ENCODE peak calls at places on chromosomes 11 and 22, in five cellular contexts. W is NCI-H460, L is aorta, N is Calu3, I is MCF 10A. T is an unnamed sample.

GRCh38 chr11:125346565-125347260 is 149.4 kb downstream of the FEZ1 start:
- DNase-seq in W (no peak), L (peak), N (no peak), I (no peak), T (peak)

GRCh38 chr11:82634091-82634490 is 99.6 kb downstream of the FAM181B start:
- DNase-seq in W (no peak), L (no peak), N (no peak), I (peak), T (no peak)

GRCh38 chr22:21938071-21938822 is 14.4 kb downstream of the PPM1F start:
- DNase-seq in W (peak), L (peak), N (peak), I (peak), T (peak)

GRCh38 chr11:112975493-112975892 is 14.3 kb downstream of the NCAM1 start:
- DNase-seq in W (no peak), L (no peak), N (no peak), I (no peak), T (no peak)

GRCh38 chr11:19767691-19768151 is 55.1 kb downstream of the NAV2 start:
- DNase-seq in W (no peak), L (no peak), N (no peak), I (no peak), T (no peak)

GRCh38 chr11:18375941-18376340 is 18.4 kb upstream of the LDHA start:
- DNase-seq in W (no peak), L (no peak), N (no peak), I (no peak), T (no peak)

GRCh38 chr11:74678041-74678440 is 53.2 kb downstream of the CHRDL2 start:
- DNase-seq in W (no peak), L (no peak), N (no peak), I (no peak), T (no peak)

GRCh38 chr11:88807349-88807748 is 258.4 kb downstream of the GRM5 start:
- DNase-seq in W (no peak), L (no peak), N (no peak), I (no peak), T (no peak)

GRCh38 chr11:32426819-32427615 is 8.3 kb downstream of the WT1 start:
- DNase-seq in W (no peak), L (no peak), N (no peak), I (no peak), T (no peak)